ENCODE peak calls at places on chromosomes 13 and 19, in seven cellular contexts. S is adipocyte, Z is retinal pigment epithelial cell, X is AG10803, B is colonic mucosa, F is GM12865, I is ascending aorta. C is an unnamed sample.

GRCh38 chr19:35509861-35510625 is 3.4 kb downstream of the DMKN start:
- DNase-seq in I (peak; percentile 88), F (peak; percentile 75), B (peak; percentile 84), X (peak; percentile 23), Z (no peak), S (peak; percentile 82), C (no peak)

GRCh38 chr13:73341748-73342147 is 282.9 kb downstream of the KLF5 start:
- DNase-seq in S (peak; percentile 51), Z (no peak), B (no peak), I (no peak), F (no peak), X (peak; percentile 73), C (no peak)

GRCh38 chr19:571127-571974 is 1.0 kb upstream of the BSG start:
- DNase-seq in S (peak; percentile 73), I (no peak), B (peak; percentile 76), X (no peak), F (peak; percentile 79), Z (no peak), C (no peak)

GRCh38 chr13:33355470-33355869 is 69.9 kb upstream of the STARD13 start:
- DNase-seq in X (peak; percentile 84), Z (no peak), I (no peak), B (no peak), S (peak; percentile 94), F (no peak), C (peak; percentile 86)

GRCh38 chr13:44237276-44237767 is 136.3 kb upstream of the SERP2 start:
- DNase-seq in I (peak; percentile 92), B (peak; percentile 35), F (peak; percentile 82), Z (no peak), X (peak; percentile 93), S (peak; percentile 91), C (peak; percentile 95)

GRCh38 chr13:31051999-31052398 is 109.7 kb downstream of the HSPH1 start:
- DNase-seq in X (no peak), B (no peak), Z (no peak), F (no peak), I (peak; percentile 34), S (no peak), C (no peak)

GRCh38 chr19:4233282-4233853 is 4.0 kb downstream of the EBI3 start:
- DNase-seq in F (peak; percentile 78), Z (no peak), I (no peak), X (no peak), S (peak; percentile 55), B (peak; percentile 53), C (no peak)

GRCh38 chr13:28532226-28533048 is 37.5 kb upstream of the FLT1 start:
- DNase-seq in B (no peak), Z (no peak), S (peak; percentile 62), F (no peak), X (no peak), I (no peak), C (no peak)

GRCh38 chr19:34067861-34068271 is 104.4 kb upstream of the LSM14A start:
- DNase-seq in X (peak; percentile 9), F (no peak), S (no peak), B (no peak), I (no peak), Z (no peak), C (no peak)

GRCh38 chr19:37551123-37551993 is 43.2 kb downstream of the ZNF571 start:
- DNase-seq in X (peak; percentile 68), B (peak; percentile 66), Z (peak; percentile 18), I (no peak), F (peak; percentile 82), S (peak; percentile 18), C (peak; percentile 34)

GRCh38 chr19:29086182-29086581 is 126.8 kb downstream of the UQCRFS1 start:
- DNase-seq in I (no peak), B (no peak), X (no peak), Z (no peak), F (no peak), S (no peak), C (no peak)

GRCh38 chr13:34104853-34105252 is 286.9 kb downstream of the RFC3 start:
- DNase-seq in Z (no peak), X (no peak), I (no peak), F (no peak), S (no peak), B (no peak), C (no peak)

GRCh38 chr13:111359237-111359915 is 38.9 kb downstream of the TEX29 start:
- DNase-seq in B (no peak), F (no peak), I (no peak), X (peak; percentile 45), S (peak; percentile 3), Z (no peak), C (no peak)

GRCh38 chr19:861756-862528 is 2.5 kb downstream of the CFD start:
- DNase-seq in I (no peak), S (peak; percentile 74), B (peak; percentile 76), X (no peak), F (peak; percentile 70), Z (no peak), C (no peak)

GRCh38 chr19:12786149-12786870 is 5.0 kb upstream of the JUNB start:
- DNase-seq in I (peak; percentile 89), Z (no peak), B (peak; percentile 88), F (peak; percentile 47), X (no peak), S (no peak), C (no peak)

GRCh38 chr19:49422407-49423277 is 599 bp downstream of the PTH2 start:
- DNase-seq in X (no peak), S (peak; percentile 61), Z (no peak), B (peak; percentile 34), F (peak; percentile 38), I (no peak), C (no peak)

GRCh38 chr13:75308222-75308621 is 173.7 kb downstream of the TBC1D4 start:
- DNase-seq in X (no peak), B (no peak), I (no peak), F (peak; percentile 59), Z (no peak), S (no peak), C (no peak)

GRCh38 chr19:16590876-16591802 is 18.9 kb upstream of the SLC35E1 start:
- DNase-seq in S (no peak), I (no peak), F (no peak), B (no peak), Z (no peak), X (no peak), C (no peak)

GRCh38 chr13:60080871-60081270 is 82.9 kb downstream of the DIAPH3 start:
- DNase-seq in Z (no peak), X (peak; percentile 54), F (no peak), B (no peak), S (peak; percentile 29), I (no peak), C (no peak)

GRCh38 chr19:19514215-19514633 is 1.1 kb downstream of the TSSK6 start:
- DNase-seq in B (peak; percentile 63), I (peak; percentile 81), S (no peak), Z (no peak), X (peak; percentile 56), F (no peak), C (no peak)

DNA sequence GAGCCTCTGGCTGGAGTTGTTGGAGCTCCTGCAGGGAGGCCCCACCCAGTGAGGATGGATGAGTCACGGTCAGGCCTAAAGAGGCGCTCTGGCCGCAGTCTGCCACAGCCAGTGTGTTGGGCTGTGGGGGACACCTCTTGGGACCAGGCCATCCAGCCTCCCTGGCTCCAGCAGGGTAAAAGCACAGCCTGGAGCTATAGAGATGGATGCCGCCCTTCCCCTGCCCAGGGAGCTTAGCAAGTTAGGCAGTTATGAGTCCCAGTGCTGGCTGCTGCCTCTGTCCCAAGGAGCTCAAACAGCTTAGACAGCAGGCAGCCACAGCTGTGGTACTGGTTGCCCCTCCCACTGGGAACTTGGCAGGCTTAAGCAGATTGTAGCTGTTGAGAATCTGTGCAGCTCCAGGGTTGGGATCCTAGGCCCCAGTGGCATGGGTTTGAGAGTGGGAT is 100.9 kb downstream of the NDFIP2 start:
- DNase-seq in X (peak; percentile 54), I (no peak), Z (peak; percentile 51), F (no peak), S (peak; percentile 62), B (no peak), C (peak; percentile 25)
- H3K4me3 ChIP-seq in X (no peak overlapping the region), I (no peak overlapping the region), Z (no peak overlapping the region), F (no peak overlapping the region), S (no peak overlapping the region), B (no peak overlapping the region), C (no peak overlapping the region)

DNA sequence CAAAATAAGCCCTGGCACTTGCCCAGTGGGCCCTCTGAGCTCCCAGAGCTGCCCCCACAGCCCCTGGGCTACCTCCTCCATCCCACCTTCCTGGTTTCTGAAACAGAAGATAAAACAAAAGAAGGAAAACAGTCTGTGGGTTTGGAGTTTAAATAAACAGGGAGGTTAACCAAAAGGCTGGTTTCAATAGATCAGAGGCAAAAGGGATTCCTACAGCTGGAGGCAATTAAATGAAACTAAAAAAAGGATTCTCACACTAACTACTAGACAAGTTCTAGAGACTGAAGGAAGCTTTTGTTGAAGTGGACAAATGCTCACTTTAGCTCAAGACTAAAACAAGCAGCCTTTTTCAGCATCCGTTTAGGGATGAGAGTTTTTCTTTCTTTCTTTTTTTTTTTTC is 569.8 kb downstream of the FGF9 start:
- DNase-seq in I (no peak), S (no peak), F (no peak), B (no peak), Z (no peak), X (peak; percentile 8), C (no peak)
- H3K4me3 ChIP-seq in I (no peak overlapping the region), S (no peak overlapping the region), F (no peak overlapping the region), B (no peak overlapping the region), Z (no peak overlapping the region), X (no peak overlapping the region), C (no peak overlapping the region)

DNA sequence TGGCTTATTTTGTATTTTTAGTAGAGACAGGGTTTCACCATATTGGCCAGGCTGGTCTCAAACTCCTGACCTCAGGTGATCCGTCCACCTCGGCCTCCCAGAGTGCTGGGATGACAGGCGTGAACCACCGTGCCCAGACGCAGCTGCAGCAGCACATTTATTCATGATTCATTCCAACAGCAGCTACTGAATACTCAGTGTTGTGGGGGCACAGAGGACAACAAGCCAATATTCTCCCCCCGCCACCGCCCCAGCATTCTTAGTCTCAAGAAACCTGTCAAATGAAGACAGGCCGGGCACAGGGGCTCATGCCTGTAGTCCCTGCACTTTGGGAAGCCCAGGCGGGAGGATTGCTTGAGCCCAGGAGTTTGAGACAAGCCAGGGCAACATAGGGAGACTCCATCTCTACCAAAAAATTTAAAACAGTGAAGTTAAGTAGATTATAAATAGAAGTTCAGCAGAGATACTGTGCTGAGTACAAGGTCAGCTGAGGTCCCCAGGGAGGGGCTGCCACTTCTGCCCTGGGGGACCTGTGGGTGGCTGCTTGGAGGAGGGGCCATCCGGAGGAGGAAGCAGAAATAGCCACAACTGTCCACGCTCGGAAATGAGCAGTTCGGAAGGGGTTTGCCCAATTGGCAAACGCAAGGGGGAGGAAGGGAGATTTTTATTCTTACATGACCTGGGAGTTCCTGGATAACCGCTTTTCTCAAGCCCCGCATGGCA is 4.3 kb downstream of the DOT1L start:
- DNase-seq in X (peak; percentile 44), S (peak; percentile 42), F (peak; percentile 93), I (peak; percentile 90), B (peak; percentile 47), Z (no peak), C (no peak)
- H3K4me3 ChIP-seq in X (no peak overlapping the region), S (peak overlapping the region; percentile 72), F (peak overlapping the region; percentile 99), I (peak overlapping the region; percentile 31), B (peak overlapping the region; percentile 4), Z (no peak overlapping the region), C (no peak overlapping the region)

DNA sequence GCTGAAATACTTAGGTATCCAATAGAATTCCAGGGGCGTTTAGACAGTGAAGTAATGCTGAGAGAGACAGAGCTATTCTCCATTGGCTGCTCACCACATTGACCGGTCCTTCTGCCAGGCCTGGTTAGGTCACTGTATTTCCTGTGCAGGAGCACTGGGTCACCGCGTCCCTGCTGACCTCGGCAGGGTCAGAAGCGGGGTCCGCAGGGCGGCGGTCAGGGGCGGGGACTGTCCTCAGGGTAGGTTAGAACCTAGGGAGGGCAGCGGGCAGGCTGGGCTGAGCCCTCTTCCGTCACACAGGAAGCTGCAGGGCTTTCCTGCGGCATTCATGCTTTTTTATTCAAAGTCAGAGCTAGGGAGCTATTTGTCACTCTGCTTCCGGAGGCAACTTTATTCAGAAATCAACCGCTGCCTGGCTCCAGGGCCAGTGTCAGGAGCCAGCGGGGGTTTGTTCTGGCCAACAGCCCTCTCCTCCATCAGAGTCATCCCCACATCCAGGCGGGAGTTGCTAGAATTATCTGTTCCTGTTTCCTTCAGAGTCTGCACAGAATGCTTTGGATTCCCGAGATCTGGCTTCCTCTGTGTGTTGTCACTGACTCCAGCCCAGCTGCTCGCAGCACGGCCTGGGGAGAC is 81.3 kb upstream of the WASF3 start:
- DNase-seq in S (peak; percentile 29), Z (no peak), X (peak; percentile 71), B (no peak), I (no peak), F (no peak), C (no peak)
- H3K4me3 ChIP-seq in S (peak overlapping the region; percentile 77), Z (peak overlapping the region; percentile 26), X (peak overlapping the region; percentile 52), B (no peak overlapping the region), I (no peak overlapping the region), F (no peak overlapping the region), C (peak overlapping the region; percentile 25)

C was measured in skeletal muscle cell.